ENCODE peak calls at places on chromosomes 6 and 20, in four cellular contexts. One of them, this sample, is unnamed.

GRCh38 chr6:149234051-149234962 is 83.2 kb upstream of the TAB2 start:
- DNase-seq in WERI-Rb-1: no peak
- DNase-seq in stomach: no peak
- DNase-seq in hepatocyte: no peak
- DNase-seq in this sample: peak; percentile 89

GRCh38 chr6:102798631-102799030 is 1405.1 kb downstream of the GRIK2 start:
- DNase-seq in stomach: no peak
- DNase-seq in hepatocyte: peak; percentile 33
- DNase-seq in WERI-Rb-1: no peak
- DNase-seq in this sample: no peak

GRCh38 chr6:170259301-170259700 is 31.6 kb downstream of the DLL1 start:
- DNase-seq in stomach: no peak
- DNase-seq in WERI-Rb-1: no peak
- DNase-seq in hepatocyte: no peak
- DNase-seq in this sample: no peak

GRCh38 chr20:20527661-20528060 is 159.8 kb downstream of the INSM1 start:
- DNase-seq in hepatocyte: no peak
- DNase-seq in WERI-Rb-1: no peak
- DNase-seq in stomach: no peak
- DNase-seq in this sample: no peak

GRCh38 chr20:37265152-37265551 is 3.5 kb upstream of the GHRH start:
- DNase-seq in WERI-Rb-1: no peak
- DNase-seq in hepatocyte: no peak
- DNase-seq in stomach: no peak
- DNase-seq in this sample: no peak

GRCh38 chr6:147176795-147177194 is 27.4 kb upstream of the STXBP5 start:
- DNase-seq in hepatocyte: no peak
- DNase-seq in WERI-Rb-1: no peak
- DNase-seq in stomach: no peak
- DNase-seq in this sample: no peak

GRCh38 chr6:144294016-144294415 is 8.9 kb downstream of the UTRN start:
- DNase-seq in stomach: no peak
- DNase-seq in hepatocyte: no peak
- DNase-seq in WERI-Rb-1: no peak
- DNase-seq in this sample: peak; percentile 78

GRCh38 chr6:135257641-135258405 is 76.7 kb downstream of the MYB start:
- DNase-seq in WERI-Rb-1: no peak
- DNase-seq in hepatocyte: no peak
- DNase-seq in stomach: no peak
- DNase-seq in this sample: no peak

GRCh38 chr20:53959849-53960585 is 110.4 kb downstream of the BCAS1 start:
- DNase-seq in stomach: no peak
- DNase-seq in WERI-Rb-1: no peak
- DNase-seq in hepatocyte: no peak
- DNase-seq in this sample: no peak

GRCh38 chr20:24764825-24765224 is 184.2 kb upstream of the CST7 start:
- DNase-seq in hepatocyte: no peak
- DNase-seq in WERI-Rb-1: no peak
- DNase-seq in stomach: peak; percentile 20
- DNase-seq in this sample: no peak

GRCh38 chr6:135983720-135984343 is 132.3 kb downstream of the PDE7B start:
- DNase-seq in hepatocyte: no peak
- DNase-seq in WERI-Rb-1: no peak
- DNase-seq in stomach: no peak
- DNase-seq in this sample: no peak

GRCh38 chr6:115783402-115784061 is 277.2 kb downstream of the FRK start:
- DNase-seq in hepatocyte: no peak
- DNase-seq in stomach: peak; percentile 60
- DNase-seq in WERI-Rb-1: no peak
- DNase-seq in this sample: no peak

GRCh38 chr6:16097382-16098171 is 31.3 kb upstream of the MYLIP start:
- DNase-seq in stomach: no peak
- DNase-seq in hepatocyte: no peak
- DNase-seq in WERI-Rb-1: no peak
- DNase-seq in this sample: no peak

GRCh38 chr6:99868074-99868702 is 125.8 kb downstream of the MCHR2 start:
- DNase-seq in stomach: peak; percentile 79
- DNase-seq in WERI-Rb-1: peak; percentile 75
- DNase-seq in hepatocyte: peak; percentile 88
- DNase-seq in this sample: peak; percentile 20
- TF ChIP-seq CTCF in stomach: no peak
- TF ChIP-seq CTCF in WERI-Rb-1: peak; percentile 74
- TF ChIP-seq CTCF in hepatocyte: peak; percentile 97
- TF ChIP-seq CTCF in this sample: peak; percentile 93

DNA sequence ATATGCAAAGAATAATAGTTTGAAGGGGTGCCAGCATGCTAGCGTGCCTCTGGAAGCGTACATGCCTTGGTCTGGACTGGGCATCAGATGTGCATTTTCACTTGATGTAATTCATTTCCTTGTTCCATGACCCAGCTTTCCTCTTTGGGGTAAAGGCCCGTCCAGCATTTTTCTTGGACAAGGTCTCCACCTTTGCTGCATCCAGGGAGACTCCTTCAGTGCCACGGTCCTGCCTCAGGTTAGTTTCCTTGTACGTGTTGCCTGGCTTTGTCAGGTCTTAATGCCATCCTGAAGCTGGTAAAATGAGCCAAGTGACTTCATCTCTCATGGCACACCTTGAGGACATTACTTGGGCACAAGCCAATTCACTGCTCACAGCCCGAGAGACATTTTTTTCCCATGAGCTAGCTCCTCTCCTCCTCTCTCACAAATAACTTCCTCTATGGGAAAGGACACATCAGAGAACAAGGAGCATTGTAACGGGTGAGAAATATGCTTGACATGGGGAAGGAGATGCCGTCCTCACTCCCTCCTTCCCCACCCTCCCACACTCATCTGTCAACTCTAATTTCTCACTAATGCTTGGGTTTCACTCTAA is 23.9 kb downstream of the EDN1 start:
- DNase-seq in hepatocyte: no peak
- DNase-seq in WERI-Rb-1: no peak
- DNase-seq in stomach: peak; percentile 48
- DNase-seq in this sample: peak; percentile 100
- H3K27ac ChIP-seq in hepatocyte: no peak overlapping the region
- H3K27ac ChIP-seq in WERI-Rb-1: no peak overlapping the region
- H3K27ac ChIP-seq in stomach: no peak overlapping the region
- H3K27ac ChIP-seq in this sample: peak overlapping the region; percentile 98

GRCh38 chr20:43513298-43514061 is 6.0 kb downstream of the L3MBTL1 start:
- DNase-seq in hepatocyte: no peak
- DNase-seq in stomach: no peak
- DNase-seq in WERI-Rb-1: no peak
- DNase-seq in this sample: peak; percentile 42

GRCh38 chr20:43515628-43516027 is 8.1 kb downstream of the L3MBTL1 start:
- DNase-seq in WERI-Rb-1: no peak
- DNase-seq in hepatocyte: no peak
- DNase-seq in stomach: no peak
- DNase-seq in this sample: no peak

GRCh38 chr20:43511879-43512278 is 4.4 kb downstream of the L3MBTL1 start:
- DNase-seq in hepatocyte: no peak
- DNase-seq in WERI-Rb-1: no peak
- DNase-seq in stomach: no peak
- DNase-seq in this sample: no peak

GRCh38 chr20:43516251-43516824 is 8.8 kb downstream of the L3MBTL1 start:
- DNase-seq in hepatocyte: no peak
- DNase-seq in stomach: no peak
- DNase-seq in WERI-Rb-1: no peak
- DNase-seq in this sample: no peak

DNA sequence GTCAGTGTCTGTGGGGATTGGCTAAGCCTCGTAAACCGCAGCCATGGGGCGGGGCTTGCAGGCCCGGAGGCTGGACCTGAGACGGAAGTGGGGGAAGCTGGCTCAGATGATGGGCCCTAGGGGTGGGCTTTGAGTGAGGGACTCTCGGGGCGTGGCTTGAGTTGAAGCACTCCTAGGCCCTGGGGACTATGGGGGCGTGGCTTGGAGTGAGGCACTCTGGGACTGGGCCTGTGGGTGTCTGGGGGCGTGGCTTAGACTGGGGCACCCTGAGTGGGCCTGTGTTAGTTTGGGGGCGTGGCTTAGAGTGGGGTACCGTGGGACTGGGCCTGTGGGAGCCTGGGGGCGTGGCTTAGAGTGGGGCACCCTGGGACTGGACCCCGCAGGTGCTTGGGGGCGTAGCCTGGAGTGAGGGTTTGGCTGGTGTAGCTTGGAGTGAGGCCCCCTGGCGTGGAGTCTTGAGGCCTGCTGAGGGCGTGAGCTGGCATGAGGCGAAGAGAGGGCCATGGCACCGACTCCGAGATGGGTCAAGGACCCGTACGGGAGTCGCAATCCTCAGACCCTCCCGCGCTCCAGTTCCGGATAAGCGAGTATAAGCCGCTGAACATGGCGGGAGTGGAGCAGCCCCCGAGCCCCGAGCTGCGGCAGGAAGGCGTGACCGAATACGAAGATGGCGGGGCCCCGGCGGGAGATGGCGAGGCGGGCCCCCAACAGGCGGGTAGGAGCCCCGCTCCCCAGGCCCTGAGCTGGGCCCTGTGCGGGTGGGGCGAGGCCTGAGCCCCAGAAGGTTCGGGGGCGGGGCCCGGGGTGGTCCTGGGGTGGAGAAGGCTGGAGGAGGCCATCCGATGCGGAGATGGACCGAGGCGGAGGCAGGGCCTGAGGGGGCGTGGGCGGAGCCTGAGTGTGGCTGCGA is 6.8 kb downstream of the L3MBTL1 start:
- DNase-seq in WERI-Rb-1: peak; percentile 98
- DNase-seq in hepatocyte: peak; percentile 99
- DNase-seq in stomach: peak; percentile 98
- DNase-seq in this sample: peak; percentile 94
- TF ChIP-seq CTCF in WERI-Rb-1: peak; percentile 58
- TF ChIP-seq CTCF in hepatocyte: peak; percentile 29
- TF ChIP-seq CTCF in stomach: no peak
- TF ChIP-seq CTCF in this sample: peak; percentile 64

GRCh38 chr6:1110935-1111334 is 201.0 kb upstream of the FOXQ1 start:
- DNase-seq in WERI-Rb-1: no peak
- DNase-seq in hepatocyte: no peak
- DNase-seq in stomach: no peak
- DNase-seq in this sample: peak; percentile 85
- H3K27ac ChIP-seq in WERI-Rb-1: no peak overlapping the region
- H3K27ac ChIP-seq in hepatocyte: no peak overlapping the region
- H3K27ac ChIP-seq in stomach: no peak overlapping the region
- H3K27ac ChIP-seq in this sample: peak overlapping the region; percentile 23

GRCh38 chr6:90656325-90656724 is 69.5 kb upstream of the MAP3K7 start:
- DNase-seq in hepatocyte: no peak
- DNase-seq in stomach: no peak
- DNase-seq in WERI-Rb-1: no peak
- DNase-seq in this sample: no peak

GRCh38 chr6:90654806-90655205 is 67.9 kb upstream of the MAP3K7 start:
- DNase-seq in hepatocyte: no peak
- DNase-seq in WERI-Rb-1: no peak
- DNase-seq in stomach: no peak
- DNase-seq in this sample: no peak

GRCh38 chr6:90650041-90650948 is 63.4 kb upstream of the MAP3K7 start:
- DNase-seq in WERI-Rb-1: no peak
- DNase-seq in hepatocyte: no peak
- DNase-seq in stomach: no peak
- DNase-seq in this sample: no peak

GRCh38 chr6:90654166-90654565 is 67.3 kb upstream of the MAP3K7 start:
- DNase-seq in hepatocyte: no peak
- DNase-seq in WERI-Rb-1: no peak
- DNase-seq in stomach: no peak
- DNase-seq in this sample: no peak

DNA sequence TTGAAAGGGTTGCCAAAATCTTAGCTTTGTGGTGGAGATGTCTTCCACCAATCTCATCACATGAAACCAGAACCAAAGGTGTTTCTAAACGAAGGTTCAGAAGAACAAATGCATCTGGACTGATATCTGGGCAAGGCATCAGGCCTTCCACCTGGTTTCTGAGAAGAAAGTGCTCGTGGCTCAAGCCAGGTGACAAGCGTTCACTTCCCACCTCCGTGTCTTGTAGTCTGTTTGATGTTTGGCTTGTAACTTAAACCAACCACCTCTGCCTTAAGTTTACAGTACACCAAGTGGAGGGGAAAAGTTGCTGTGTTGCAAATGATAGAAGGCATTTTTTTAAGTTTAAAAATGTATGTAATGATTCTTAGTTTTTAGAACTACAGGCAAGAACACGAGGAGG is 66.9 kb upstream of the MAP3K7 start:
- DNase-seq in stomach: no peak
- DNase-seq in WERI-Rb-1: no peak
- DNase-seq in hepatocyte: no peak
- DNase-seq in this sample: no peak
- TF ChIP-seq CTCF in stomach: no peak
- TF ChIP-seq CTCF in WERI-Rb-1: no peak
- TF ChIP-seq CTCF in hepatocyte: no peak
- TF ChIP-seq CTCF in this sample: no peak

GRCh38 chr20:41229259-41229658 is 88.3 kb downstream of the ZHX3 start:
- DNase-seq in WERI-Rb-1: no peak
- DNase-seq in stomach: no peak
- DNase-seq in hepatocyte: no peak
- DNase-seq in this sample: no peak
- H3K27ac ChIP-seq in WERI-Rb-1: no peak overlapping the region
- H3K27ac ChIP-seq in stomach: no peak overlapping the region
- H3K27ac ChIP-seq in hepatocyte: no peak overlapping the region
- H3K27ac ChIP-seq in this sample: no peak overlapping the region

GRCh38 chr6:90669846-90670245 is 83.0 kb upstream of the MAP3K7 start:
- DNase-seq in hepatocyte: no peak
- DNase-seq in WERI-Rb-1: no peak
- DNase-seq in stomach: no peak
- DNase-seq in this sample: no peak
- TF ChIP-seq CTCF in hepatocyte: no peak
- TF ChIP-seq CTCF in WERI-Rb-1: no peak
- TF ChIP-seq CTCF in stomach: no peak
- TF ChIP-seq CTCF in this sample: no peak

DNA sequence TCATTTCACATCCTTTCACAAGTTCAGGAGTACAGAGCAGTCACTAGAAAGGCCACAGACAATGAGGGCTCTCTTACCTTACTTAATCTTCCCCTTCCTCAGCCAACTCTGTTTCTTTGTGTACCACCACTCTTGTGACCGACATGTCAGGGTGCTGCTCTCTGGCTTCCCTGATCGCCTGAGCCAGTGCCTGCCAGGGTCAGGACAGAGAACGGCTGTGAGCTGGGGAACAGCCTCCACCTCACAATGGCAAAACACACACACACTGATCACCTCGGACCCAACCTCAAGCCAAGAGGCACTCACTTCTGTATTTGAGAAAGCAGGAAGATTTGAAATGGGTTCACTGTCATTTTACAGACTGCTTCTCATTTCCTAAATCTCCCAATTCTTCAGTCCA is 30.8 kb downstream of the SMLR1 start:
- DNase-seq in WERI-Rb-1: no peak
- DNase-seq in stomach: no peak
- DNase-seq in hepatocyte: no peak
- DNase-seq in this sample: no peak
- H3K27ac ChIP-seq in WERI-Rb-1: peak overlapping the region; percentile 28
- H3K27ac ChIP-seq in stomach: no peak overlapping the region
- H3K27ac ChIP-seq in hepatocyte: peak overlapping the region; percentile 26
- H3K27ac ChIP-seq in this sample: no peak overlapping the region

GRCh38 chr6:77740380-77740779 is 87.5 kb downstream of the MEI4 start:
- DNase-seq in WERI-Rb-1: no peak
- DNase-seq in hepatocyte: peak; percentile 28
- DNase-seq in stomach: no peak
- DNase-seq in this sample: no peak
- TF ChIP-seq CTCF in WERI-Rb-1: no peak
- TF ChIP-seq CTCF in hepatocyte: peak; percentile 67
- TF ChIP-seq CTCF in stomach: no peak
- TF ChIP-seq CTCF in this sample: peak; percentile 64